ENCODE peak calls at places on chromosomes 3 and 15, in five cellular contexts. M is T-helper 17 cell; Z is activated CD8-positive, alpha-beta memory T cell treated with anti-CD3 and anti-CD28 coated beads for 48 hours; X is aorta; Y is upper lobe of right lung. F is an unnamed sample.

GRCh38 chr15:91807122-91807521 is 46.4 kb upstream of the SLCO3A1 start:
- DNase-seq in M (no peak), X (no peak), Y (no peak), Z (no peak), F (no peak)

GRCh38 chr3:169759256-169759655 is 5.6 kb downstream of the TERC start:
- DNase-seq in M (no peak), X (no peak), Z (no peak), Y (no peak), F (no peak)

GRCh38 chr3:187801152-187801551 is 55.9 kb upstream of the BCL6 start:
- DNase-seq in Y (no peak), Z (no peak), X (no peak), M (no peak), F (no peak)

GRCh38 chr15:58135511-58136174 is 2.5 kb upstream of the AQP9 start:
- DNase-seq in X (no peak), Y (no peak), Z (no peak), M (no peak), F (no peak)

GRCh38 chr3:105691633-105692032 is 177.2 kb downstream of the CBLB start:
- DNase-seq in Z (no peak), Y (no peak), M (no peak), X (no peak), F (no peak)

GRCh38 chr15:75597667-75598341 is 18.7 kb upstream of the PTPN9 start:
- DNase-seq in X (no peak), Y (no peak), Z (no peak), M (no peak), F (no peak)

GRCh38 chr3:131083190-131083863 is 56.6 kb downstream of the NEK11 start:
- DNase-seq in Z (no peak), X (peak; percentile 73), Y (no peak), M (no peak), F (no peak)

GRCh38 chr3:116139607-116140006 is 305.7 kb downstream of the LSAMP start:
- DNase-seq in M (no peak), Y (no peak), X (no peak), Z (no peak), F (no peak)

GRCh38 chr3:176867681-176868663 is 329.3 kb downstream of the TBL1XR1 start:
- DNase-seq in Y (no peak), M (no peak), Z (no peak), X (no peak), F (no peak)

GRCh38 chr3:13570391-13571194 is 21.7 kb downstream of the FBLN2 start:
- DNase-seq in Y (no peak), M (no peak), Z (no peak), X (peak; percentile 62), F (no peak)

GRCh38 chr3:151003024-151003771 is 30.7 kb upstream of the CLRN1 start:
- DNase-seq in Z (no peak), X (no peak), Y (no peak), M (no peak), F (no peak)

GRCh38 chr3:152309535-152310317 is 41.0 kb downstream of the MBNL1 start:
- DNase-seq in X (no peak), M (no peak), Z (no peak), Y (no peak), F (no peak)

GRCh38 chr3:177816667-177817208 is 619.5 kb upstream of the TBL1XR1 start:
- DNase-seq in M (no peak), Y (no peak), X (no peak), Z (no peak), F (no peak)

GRCh38 chr3:37909067-37909911 is 47.6 kb downstream of the CTDSPL start:
- DNase-seq in Y (no peak), X (no peak), Z (no peak), M (no peak), F (no peak)

GRCh38 chr3:26498192-26498591 is 124.4 kb upstream of the LRRC3B start:
- DNase-seq in X (no peak), Y (no peak), Z (no peak), M (no peak), F (no peak)